ENCODE peak calls at places on chromosome 11, in eight cellular contexts. D is choroid plexus epithelial cell; L is amniotic epithelial cell; A is GM12878; B is activated CD4-positive, alpha-beta T cell treated with anti-CD3 and anti-CD28 coated beads for 36 hours; T is GM04504; J is stimulated activated CD4-positive, alpha-beta T cell treated with anti-CD3 and anti-CD28 coated beads, TNF-alpha, amount 100 ng/mL, for 48 hours; K is HFF-Myc. X is an unnamed sample.

GRCh38 chr11:2209900-2210321 is 38.3 kb upstream of the TH start:
- DNase-seq in A (no peak), L (no peak), J (no peak), T (no peak), B (no peak), K (no peak), D (no peak), X (no peak)

GRCh38 chr11:116224154-116224888 is 548.5 kb downstream of the BUD13 start:
- DNase-seq in K (peak; percentile 1), L (peak; percentile 1), D (peak; percentile 43), B (peak; percentile 64), J (peak; percentile 32), A (no peak), T (peak; percentile 2), X (peak; percentile 9)

GRCh38 chr11:46039990-46040389 is 81.3 kb downstream of the PHF21A start:
- DNase-seq in K (no peak), J (no peak), T (no peak), L (peak; percentile 35), A (no peak), B (no peak), D (peak; percentile 81), X (no peak)

GRCh38 chr11:62811659-62812058 is 6.4 kb upstream of the NXF1 start:
- DNase-seq in J (no peak), A (no peak), K (no peak), L (no peak), D (no peak), T (no peak), B (no peak), X (no peak)

GRCh38 chr11:76380161-76380976 is 563 bp downstream of the THAP12 start:
- DNase-seq in B (peak; percentile 80), D (peak; percentile 18), T (no peak), J (peak; percentile 47), L (peak; percentile 4), K (no peak), A (no peak), X (peak; percentile 18)

GRCh38 chr11:95248666-95249467 is 17.9 kb upstream of the SESN3 start:
- DNase-seq in A (peak; percentile 74), K (no peak), T (no peak), D (no peak), B (peak; percentile 15), L (no peak), J (no peak), X (no peak)

GRCh38 chr11:4115128-4115527 is 20.5 kb downstream of the RRM1 start:
- DNase-seq in D (no peak), K (no peak), A (no peak), T (no peak), L (no peak), B (no peak), J (no peak), X (no peak)

GRCh38 chr11:75182652-75183051 is 31.7 kb downstream of the SLCO2B1 start:
- DNase-seq in T (no peak), B (no peak), J (no peak), K (no peak), L (no peak), D (no peak), A (no peak), X (no peak)

GRCh38 chr11:118916842-118917388 is 8.8 kb downstream of the BCL9L start:
- DNase-seq in A (no peak), J (no peak), D (peak; percentile 91), K (no peak), B (peak; percentile 16), L (peak; percentile 92), T (no peak), X (no peak)

GRCh38 chr11:64802370-64803162 is 448 bp downstream of the MAP4K2 start:
- DNase-seq in T (no peak), D (no peak), L (no peak), A (no peak), K (no peak), J (peak; percentile 29), B (peak; percentile 67), X (no peak)

GRCh38 chr11:71518506-71519471 is 8.3 kb upstream of the KRTAP5-7 start:
- DNase-seq in J (no peak), A (no peak), D (no peak), T (no peak), K (no peak), B (no peak), L (no peak), X (no peak)

GRCh38 chr11:20457001-20457768 is 69.7 kb downstream of the PRMT3 start:
- DNase-seq in D (no peak), B (no peak), K (no peak), T (no peak), A (no peak), J (no peak), L (no peak), X (no peak)

GRCh38 chr11:11620251-11620965 is 1.4 kb downstream of the GALNT18 start:
- DNase-seq in K (no peak), L (no peak), J (peak; percentile 4), T (no peak), A (no peak), D (no peak), B (peak; percentile 46), X (no peak)

GRCh38 chr11:106322111-106322510 is 244.6 kb downstream of the AASDHPPT start:
- DNase-seq in J (no peak), A (no peak), L (no peak), D (no peak), T (no peak), K (no peak), B (no peak), X (no peak)

GRCh38 chr11:78040691-78041379 is 17.8 kb upstream of the KCTD14 start:
- DNase-seq in A (no peak), T (no peak), K (no peak), D (no peak), J (no peak), L (no peak), B (peak; percentile 47), X (no peak)

GRCh38 chr11:47886096-47886495 is 37.9 kb upstream of the NUP160 start:
- DNase-seq in D (peak; percentile 87), A (no peak), K (no peak), T (peak; percentile 56), L (peak; percentile 80), J (no peak), B (peak; percentile 26), X (no peak)

GRCh38 chr11:61826930-61827572 is 1.0 kb upstream of the FADS2 start:
- DNase-seq in J (no peak), B (peak; percentile 26), T (no peak), D (peak; percentile 38), K (no peak), L (peak; percentile 39), A (no peak), X (no peak)

GRCh38 chr11:17922474-17922788 is 90.4 kb downstream of the SERGEF start:
- DNase-seq in L (no peak), A (no peak), B (no peak), K (no peak), D (no peak), J (no peak), T (no peak), X (no peak)

X was measured in GM18507.